ENCODE peak calls at places on chromosome 18, in eight cellular contexts. M, X, T, Z, K, H, D and Q are unnamed samples.

GRCh38 chr18:76564117-76564516 is 69.1 kb upstream of the ZNF516 start:
- DNase-seq in D (no peak), K (peak), T (no peak), H (peak), Z (no peak), X (no peak), M (no peak), Q (peak)

GRCh38 chr18:76932026-76932819 is 109.9 kb downstream of the ZNF236 start:
- DNase-seq in H (peak), M (no peak), D (peak), K (peak), X (no peak), T (peak), Z (no peak), Q (no peak)

GRCh38 chr18:36078751-36079529 is 11.6 kb upstream of the RPRD1A start:
- DNase-seq in X (no peak), D (no peak), Z (no peak), H (peak), M (no peak), K (no peak), T (no peak), Q (peak)

GRCh38 chr18:76465630-76466409 is 29.2 kb downstream of the ZNF516 start:
- DNase-seq in H (no peak), T (no peak), K (no peak), M (no peak), X (no peak), D (no peak), Z (no peak), Q (no peak)

GRCh38 chr18:79621501-79621900 is 58.1 kb upstream of the CTDP1 start:
- DNase-seq in D (no peak), X (no peak), H (no peak), Z (no peak), M (peak), K (no peak), T (no peak), Q (no peak)

GRCh38 chr18:28080876-28081300 is 96.0 kb downstream of the CDH2 start:
- DNase-seq in M (no peak), Z (no peak), X (no peak), D (no peak), T (no peak), K (no peak), H (no peak), Q (no peak)

GRCh38 chr18:58453913-58454317 is 175.0 kb downstream of the ALPK2 start:
- DNase-seq in Z (no peak), T (no peak), D (no peak), K (no peak), M (no peak), H (no peak), X (no peak), Q (no peak)

GRCh38 chr18:995641-996040 is 91.0 kb downstream of the ADCYAP1 start:
- DNase-seq in K (no peak), X (no peak), H (peak), M (no peak), D (no peak), Z (no peak), T (peak), Q (peak)

GRCh38 chr18:43662657-43663056 is 385.4 kb upstream of the SYT4 start:
- DNase-seq in D (no peak), H (peak), X (no peak), Z (no peak), K (peak), M (no peak), T (no peak), Q (peak)

GRCh38 chr18:61992285-61992684 is 99.5 kb upstream of the RNF152 start:
- DNase-seq in Z (no peak), T (peak), H (peak), M (no peak), X (no peak), K (peak), D (no peak), Q (peak)

GRCh38 chr18:28147674-28148171 is 29.2 kb downstream of the CDH2 start:
- DNase-seq in M (no peak), H (peak), T (peak), Z (no peak), X (no peak), K (peak), D (no peak), Q (peak)

GRCh38 chr18:37734406-37734805 is 168.8 kb upstream of the CELF4 start:
- DNase-seq in H (no peak), Z (no peak), D (no peak), K (no peak), M (no peak), X (no peak), T (no peak), Q (no peak)

GRCh38 chr18:2913398-2914005 is 66.7 kb downstream of the EMILIN2 start:
- DNase-seq in D (no peak), H (no peak), X (no peak), M (peak), T (no peak), Z (no peak), K (no peak), Q (no peak)

GRCh38 chr18:79856119-79857080 is 58.7 kb downstream of the KCNG2 start:
- DNase-seq in H (peak), Z (no peak), M (no peak), T (no peak), X (peak), K (peak), D (no peak), Q (no peak)

GRCh38 chr18:3932285-3932684 is 482.3 kb downstream of the TGIF1 start:
- DNase-seq in X (no peak), D (no peak), T (no peak), K (no peak), Z (no peak), M (no peak), H (no peak), Q (no peak)

GRCh38 chr18:1302861-1303260 is 398.2 kb downstream of the ADCYAP1 start:
- DNase-seq in T (no peak), Z (no peak), M (no peak), X (no peak), K (no peak), H (no peak), D (no peak), Q (no peak)

GRCh38 chr18:21257383-21257782 is 15.4 kb downstream of the GREB1L start:
- DNase-seq in M (no peak), T (no peak), K (no peak), X (no peak), Z (no peak), H (no peak), D (no peak), Q (no peak)

GRCh38 chr18:62066121-62066818 is 120.6 kb downstream of the PIGN start:
- DNase-seq in Z (no peak), H (no peak), M (no peak), T (no peak), K (no peak), X (no peak), D (no peak), Q (no peak)

GRCh38 chr18:42048150-42048549 is 93.1 kb downstream of the PIK3C3 start:
- DNase-seq in X (no peak), H (peak), M (no peak), K (peak), Z (no peak), D (no peak), T (peak), Q (peak)

GRCh38 chr18:8744656-8745055 is 39.3 kb downstream of the MTCL1 start:
- DNase-seq in D (no peak), K (no peak), H (no peak), Z (no peak), T (no peak), M (no peak), X (peak), Q (no peak)

GRCh38 chr18:2413352-2413751 is 158.0 kb downstream of the METTL4 start:
- DNase-seq in H (no peak), Z (no peak), X (no peak), K (no peak), T (no peak), D (no peak), M (no peak), Q (no peak)

GRCh38 chr18:12007063-12007462 is 25.8 kb downstream of the IMPA2 start:
- DNase-seq in Z (no peak), K (no peak), D (no peak), M (peak), T (no peak), X (no peak), H (no peak), Q (no peak)

GRCh38 chr18:48803518-48803917 is 147.2 kb downstream of the SMAD7 start:
- DNase-seq in H (no peak), Z (no peak), X (no peak), M (no peak), T (no peak), D (no peak), K (no peak), Q (no peak)

GRCh38 chr18:79481041-79481790 is 85.5 kb downstream of the NFATC1 start:
- DNase-seq in Z (no peak), D (no peak), X (no peak), H (no peak), T (no peak), M (peak), K (no peak), Q (no peak)

GRCh38 chr18:58360324-58360723 is 268.6 kb downstream of the ALPK2 start:
- DNase-seq in T (no peak), M (no peak), K (no peak), X (no peak), H (no peak), Z (no peak), D (no peak), Q (no peak)

GRCh38 chr18:12823892-12824291 is 60.1 kb downstream of the PTPN2 start:
- DNase-seq in X (no peak), D (no peak), T (no peak), Z (no peak), H (peak), K (no peak), M (no peak), Q (no peak)

GRCh38 chr18:70245941-70246537 is 40.6 kb upstream of the RTTN start:
- DNase-seq in M (no peak), X (peak), K (no peak), H (no peak), D (no peak), Z (no peak), T (peak), Q (no peak)

GRCh38 chr18:48711651-48712486 is 173.0 kb downstream of the CTIF start:
- DNase-seq in M (no peak), T (peak), H (peak), X (peak), K (peak), D (no peak), Z (peak), Q (peak)

GRCh38 chr18:58638446-58638845 is 9.6 kb upstream of the ALPK2 start:
- DNase-seq in Z (no peak), X (no peak), H (no peak), K (no peak), M (no peak), D (no peak), T (no peak), Q (no peak)

GRCh38 chr18:49368876-49369440 is 91.5 kb downstream of the DYM start:
- DNase-seq in K (no peak), X (no peak), M (no peak), Z (no peak), H (no peak), T (no peak), D (no peak), Q (no peak)

GRCh38 chr18:5296706-5297320 is 1.3 kb upstream of the ZBTB14 start:
- DNase-seq in T (peak), M (peak), Z (peak), K (peak), X (peak), D (peak), H (peak), Q (peak)